ENCODE peak calls at places on chromosomes 5 and 9, in eight cellular contexts. One of them, this sample, is unnamed.

GRCh38 chr9:78811562-78812276 is 514.8 kb downstream of the PSAT1 start:
- DNase-seq in heart right ventricle: no peak
- DNase-seq in Caco-2: no peak
- DNase-seq in lung: no peak
- DNase-seq in upper lobe of left lung: no peak
- DNase-seq in GM12865: no peak
- DNase-seq in fibroblast of lung: peak; percentile 36
- DNase-seq in dorsolateral prefrontal cortex: no peak
- DNase-seq in this sample: no peak

GRCh38 chr5:6359941-6360683 is 18.2 kb downstream of the MED10 start:
- DNase-seq in Caco-2: no peak
- DNase-seq in heart right ventricle: no peak
- DNase-seq in fibroblast of lung: no peak
- DNase-seq in GM12865: no peak
- DNase-seq in lung: no peak
- DNase-seq in upper lobe of left lung: no peak
- DNase-seq in dorsolateral prefrontal cortex: no peak
- DNase-seq in this sample: no peak

GRCh38 chr5:141952030-141952429 is 6.0 kb downstream of the PCDH12 start:
- DNase-seq in heart right ventricle: no peak
- DNase-seq in upper lobe of left lung: no peak
- DNase-seq in GM12865: no peak
- DNase-seq in fibroblast of lung: no peak
- DNase-seq in Caco-2: no peak
- DNase-seq in dorsolateral prefrontal cortex: no peak
- DNase-seq in lung: no peak
- DNase-seq in this sample: no peak

GRCh38 chr5:141883184-141883947 is 5.2 kb upstream of the PCDH1 start:
- DNase-seq in Caco-2: peak; percentile 49
- DNase-seq in GM12865: peak; percentile 17
- DNase-seq in dorsolateral prefrontal cortex: peak; percentile 51
- DNase-seq in fibroblast of lung: peak; percentile 17
- DNase-seq in heart right ventricle: peak; percentile 58
- DNase-seq in upper lobe of left lung: no peak
- DNase-seq in lung: no peak
- DNase-seq in this sample: no peak

GRCh38 chr5:61272688-61273087 is 59.4 kb upstream of the ZSWIM6 start:
- DNase-seq in Caco-2: no peak
- DNase-seq in upper lobe of left lung: no peak
- DNase-seq in GM12865: no peak
- DNase-seq in heart right ventricle: no peak
- DNase-seq in fibroblast of lung: no peak
- DNase-seq in dorsolateral prefrontal cortex: no peak
- DNase-seq in lung: no peak
- DNase-seq in this sample: no peak

GRCh38 chr5:142719836-142720330 is 34.0 kb upstream of the FGF1 start:
- DNase-seq in dorsolateral prefrontal cortex: no peak
- DNase-seq in heart right ventricle: no peak
- DNase-seq in fibroblast of lung: peak; percentile 7
- DNase-seq in lung: no peak
- DNase-seq in upper lobe of left lung: no peak
- DNase-seq in GM12865: no peak
- DNase-seq in Caco-2: no peak
- DNase-seq in this sample: no peak

GRCh38 chr5:19771174-19771835 is 216.7 kb downstream of the CDH18 start:
- DNase-seq in Caco-2: no peak
- DNase-seq in upper lobe of left lung: no peak
- DNase-seq in fibroblast of lung: peak; percentile 58
- DNase-seq in GM12865: no peak
- DNase-seq in lung: no peak
- DNase-seq in heart right ventricle: no peak
- DNase-seq in dorsolateral prefrontal cortex: no peak
- DNase-seq in this sample: no peak

GRCh38 chr9:116070256-116070914 is 83.2 kb upstream of the PAPPA start:
- DNase-seq in GM12865: no peak
- DNase-seq in lung: no peak
- DNase-seq in upper lobe of left lung: no peak
- DNase-seq in dorsolateral prefrontal cortex: no peak
- DNase-seq in fibroblast of lung: no peak
- DNase-seq in Caco-2: no peak
- DNase-seq in heart right ventricle: no peak
- DNase-seq in this sample: no peak

GRCh38 chr9:124347968-124348358 is 67.3 kb downstream of the PSMB7 start:
- DNase-seq in upper lobe of left lung: no peak
- DNase-seq in fibroblast of lung: no peak
- DNase-seq in lung: no peak
- DNase-seq in dorsolateral prefrontal cortex: no peak
- DNase-seq in GM12865: peak; percentile 3
- DNase-seq in heart right ventricle: no peak
- DNase-seq in Caco-2: no peak
- DNase-seq in this sample: no peak

GRCh38 chr5:137669796-137670195 is 66.1 kb downstream of the KLHL3 start:
- DNase-seq in upper lobe of left lung: no peak
- DNase-seq in Caco-2: no peak
- DNase-seq in lung: no peak
- DNase-seq in dorsolateral prefrontal cortex: no peak
- DNase-seq in fibroblast of lung: no peak
- DNase-seq in heart right ventricle: no peak
- DNase-seq in GM12865: no peak
- DNase-seq in this sample: no peak

GRCh38 chr5:71996789-71997188 is 110.5 kb upstream of the MAP1B start:
- DNase-seq in dorsolateral prefrontal cortex: no peak
- DNase-seq in heart right ventricle: no peak
- DNase-seq in upper lobe of left lung: no peak
- DNase-seq in fibroblast of lung: no peak
- DNase-seq in lung: no peak
- DNase-seq in GM12865: no peak
- DNase-seq in Caco-2: no peak
- DNase-seq in this sample: no peak

GRCh38 chr5:131926168-131926567 is 19.3 kb downstream of the MEIKIN start:
- DNase-seq in GM12865: no peak
- DNase-seq in dorsolateral prefrontal cortex: no peak
- DNase-seq in upper lobe of left lung: no peak
- DNase-seq in lung: no peak
- DNase-seq in heart right ventricle: no peak
- DNase-seq in Caco-2: no peak
- DNase-seq in fibroblast of lung: no peak
- DNase-seq in this sample: no peak

GRCh38 chr5:7886849-7887460 is 18.0 kb downstream of the MTRR start:
- DNase-seq in dorsolateral prefrontal cortex: no peak
- DNase-seq in GM12865: peak; percentile 29
- DNase-seq in fibroblast of lung: peak; percentile 74
- DNase-seq in Caco-2: no peak
- DNase-seq in lung: no peak
- DNase-seq in upper lobe of left lung: no peak
- DNase-seq in heart right ventricle: no peak
- DNase-seq in this sample: no peak

GRCh38 chr9:105842023-105842644 is 147.8 kb downstream of the TMEM38B start:
- DNase-seq in fibroblast of lung: peak; percentile 62
- DNase-seq in dorsolateral prefrontal cortex: no peak
- DNase-seq in heart right ventricle: no peak
- DNase-seq in lung: no peak
- DNase-seq in upper lobe of left lung: no peak
- DNase-seq in GM12865: peak; percentile 48
- DNase-seq in Caco-2: peak; percentile 10
- DNase-seq in this sample: peak; percentile 1

GRCh38 chr5:108727154-108727638 is 20.5 kb upstream of the FER start:
- DNase-seq in GM12865: no peak
- DNase-seq in dorsolateral prefrontal cortex: no peak
- DNase-seq in heart right ventricle: no peak
- DNase-seq in Caco-2: peak; percentile 30
- DNase-seq in upper lobe of left lung: peak; percentile 76
- DNase-seq in fibroblast of lung: peak; percentile 69
- DNase-seq in lung: peak; percentile 36
- DNase-seq in this sample: no peak

GRCh38 chr9:107973451-107973850 is 483.9 kb upstream of the KLF4 start:
- DNase-seq in lung: no peak
- DNase-seq in dorsolateral prefrontal cortex: no peak
- DNase-seq in Caco-2: no peak
- DNase-seq in GM12865: no peak
- DNase-seq in fibroblast of lung: no peak
- DNase-seq in heart right ventricle: no peak
- DNase-seq in upper lobe of left lung: no peak
- DNase-seq in this sample: no peak

GRCh38 chr9:100466828-100467220 is 6.1 kb upstream of the TMEFF1 start:
- DNase-seq in GM12865: no peak
- DNase-seq in lung: no peak
- DNase-seq in Caco-2: no peak
- DNase-seq in dorsolateral prefrontal cortex: no peak
- DNase-seq in fibroblast of lung: no peak
- DNase-seq in heart right ventricle: no peak
- DNase-seq in upper lobe of left lung: no peak
- DNase-seq in this sample: no peak

GRCh38 chr9:132082188-132082587 is 2.5 kb upstream of the MED27 start:
- DNase-seq in Caco-2: no peak
- DNase-seq in upper lobe of left lung: no peak
- DNase-seq in fibroblast of lung: no peak
- DNase-seq in heart right ventricle: no peak
- DNase-seq in dorsolateral prefrontal cortex: no peak
- DNase-seq in lung: no peak
- DNase-seq in GM12865: no peak
- DNase-seq in this sample: no peak

GRCh38 chr9:89497978-89498844 is at the start of gene SEMA4D:
- DNase-seq in upper lobe of left lung: peak; percentile 87
- DNase-seq in heart right ventricle: peak; percentile 64
- DNase-seq in GM12865: peak; percentile 77
- DNase-seq in dorsolateral prefrontal cortex: peak; percentile 86
- DNase-seq in lung: peak; percentile 79
- DNase-seq in fibroblast of lung: peak; percentile 57
- DNase-seq in Caco-2: peak; percentile 48
- DNase-seq in this sample: no peak

GRCh38 chr5:179143446-179143845 is 83.3 kb downstream of the ZNF354C start:
- DNase-seq in upper lobe of left lung: no peak
- DNase-seq in fibroblast of lung: peak; percentile 41
- DNase-seq in heart right ventricle: no peak
- DNase-seq in dorsolateral prefrontal cortex: no peak
- DNase-seq in GM12865: no peak
- DNase-seq in lung: no peak
- DNase-seq in Caco-2: peak; percentile 19
- DNase-seq in this sample: no peak

GRCh38 chr9:36874921-36875320 is 159.1 kb downstream of the PAX5 start:
- DNase-seq in fibroblast of lung: no peak
- DNase-seq in GM12865: no peak
- DNase-seq in upper lobe of left lung: no peak
- DNase-seq in lung: no peak
- DNase-seq in heart right ventricle: no peak
- DNase-seq in Caco-2: no peak
- DNase-seq in dorsolateral prefrontal cortex: no peak
- DNase-seq in this sample: no peak
- H3K4me3 ChIP-seq in fibroblast of lung: no peak overlapping the region
- H3K4me3 ChIP-seq in GM12865: no peak overlapping the region
- H3K4me3 ChIP-seq in upper lobe of left lung: no peak overlapping the region
- H3K4me3 ChIP-seq in lung: no peak overlapping the region
- H3K4me3 ChIP-seq in heart right ventricle: no peak overlapping the region
- H3K4me3 ChIP-seq in Caco-2: no peak overlapping the region
- H3K4me3 ChIP-seq in dorsolateral prefrontal cortex: no peak overlapping the region
- H3K4me3 ChIP-seq in this sample: no peak overlapping the region

GRCh38 chr5:441996-442334 is 1.0 kb upstream of the EXOC3 start:
- DNase-seq in dorsolateral prefrontal cortex: no peak
- DNase-seq in fibroblast of lung: no peak
- DNase-seq in heart right ventricle: peak; percentile 7
- DNase-seq in Caco-2: no peak
- DNase-seq in lung: no peak
- DNase-seq in upper lobe of left lung: no peak
- DNase-seq in GM12865: no peak
- DNase-seq in this sample: no peak
- H3K4me3 ChIP-seq in dorsolateral prefrontal cortex: peak overlapping the region; percentile 96
- H3K4me3 ChIP-seq in fibroblast of lung: peak overlapping the region; percentile 96
- H3K4me3 ChIP-seq in heart right ventricle: peak overlapping the region; percentile 97
- H3K4me3 ChIP-seq in Caco-2: peak overlapping the region; percentile 97
- H3K4me3 ChIP-seq in lung: peak overlapping the region; percentile 99
- H3K4me3 ChIP-seq in upper lobe of left lung: no peak overlapping the region
- H3K4me3 ChIP-seq in GM12865: peak overlapping the region; percentile 87
- H3K4me3 ChIP-seq in this sample: peak overlapping the region; percentile 72

GRCh38 chr9:114884787-114885452 is 45.5 kb downstream of the TNFSF8 start:
- DNase-seq in upper lobe of left lung: peak; percentile 83
- DNase-seq in Caco-2: peak; percentile 65
- DNase-seq in dorsolateral prefrontal cortex: no peak
- DNase-seq in heart right ventricle: no peak
- DNase-seq in fibroblast of lung: peak; percentile 57
- DNase-seq in lung: peak; percentile 86
- DNase-seq in GM12865: no peak
- DNase-seq in this sample: no peak
- H3K4me3 ChIP-seq in upper lobe of left lung: no peak overlapping the region
- H3K4me3 ChIP-seq in Caco-2: no peak overlapping the region
- H3K4me3 ChIP-seq in dorsolateral prefrontal cortex: no peak overlapping the region
- H3K4me3 ChIP-seq in heart right ventricle: no peak overlapping the region
- H3K4me3 ChIP-seq in fibroblast of lung: no peak overlapping the region
- H3K4me3 ChIP-seq in lung: no peak overlapping the region
- H3K4me3 ChIP-seq in GM12865: no peak overlapping the region
- H3K4me3 ChIP-seq in this sample: no peak overlapping the region

DNA sequence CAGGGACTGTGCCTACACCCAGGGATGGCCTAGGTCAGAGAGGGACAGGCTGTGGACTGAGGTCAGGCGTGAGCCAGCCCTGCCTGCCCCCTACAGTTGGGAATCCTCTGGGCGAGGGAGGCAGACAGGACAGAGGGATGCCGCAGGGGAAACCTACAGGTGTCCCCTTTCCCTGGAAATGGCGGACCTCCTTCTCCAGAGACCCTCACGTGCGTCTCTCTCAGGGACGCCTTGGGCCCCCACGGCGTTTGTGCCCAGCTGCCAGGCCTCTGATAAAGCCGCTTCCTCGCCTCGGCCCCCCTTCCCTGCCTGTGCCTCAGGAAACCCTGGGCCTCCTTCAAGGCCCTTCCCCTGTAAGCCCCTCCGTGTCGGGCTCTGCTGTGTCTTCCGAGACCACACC is 129.3 kb downstream of the RXRA start:
- DNase-seq in dorsolateral prefrontal cortex: no peak
- DNase-seq in upper lobe of left lung: no peak
- DNase-seq in heart right ventricle: no peak
- DNase-seq in fibroblast of lung: no peak
- DNase-seq in Caco-2: no peak
- DNase-seq in lung: no peak
- DNase-seq in GM12865: no peak
- DNase-seq in this sample: no peak
- H3K4me3 ChIP-seq in dorsolateral prefrontal cortex: peak overlapping the region; percentile 45
- H3K4me3 ChIP-seq in upper lobe of left lung: no peak overlapping the region
- H3K4me3 ChIP-seq in heart right ventricle: peak overlapping the region; percentile 22
- H3K4me3 ChIP-seq in fibroblast of lung: no peak overlapping the region
- H3K4me3 ChIP-seq in Caco-2: no peak overlapping the region
- H3K4me3 ChIP-seq in lung: no peak overlapping the region
- H3K4me3 ChIP-seq in GM12865: no peak overlapping the region
- H3K4me3 ChIP-seq in this sample: no peak overlapping the region

DNA sequence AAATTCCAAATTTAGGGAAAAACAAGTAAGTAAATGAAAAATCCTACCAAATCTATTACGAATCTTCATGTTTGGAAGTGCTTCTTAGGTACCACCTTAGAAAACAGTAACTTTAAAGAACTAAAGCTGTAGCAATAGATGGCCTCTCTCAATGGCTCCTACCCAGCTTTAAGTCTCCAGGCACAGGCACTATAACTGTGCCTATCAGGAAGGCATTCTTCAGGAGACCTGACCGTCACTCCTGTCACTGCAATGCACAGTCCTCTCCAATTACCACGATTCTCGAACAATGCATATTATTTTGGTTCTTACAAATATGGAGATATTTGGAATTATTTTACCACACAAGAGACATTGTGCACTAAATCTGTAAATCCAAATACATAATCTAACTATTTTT is 12.9 kb downstream of the NFIB start:
- DNase-seq in Caco-2: no peak
- DNase-seq in upper lobe of left lung: no peak
- DNase-seq in lung: no peak
- DNase-seq in heart right ventricle: no peak
- DNase-seq in fibroblast of lung: no peak
- DNase-seq in GM12865: no peak
- DNase-seq in dorsolateral prefrontal cortex: no peak
- DNase-seq in this sample: no peak
- H3K4me3 ChIP-seq in Caco-2: no peak overlapping the region
- H3K4me3 ChIP-seq in upper lobe of left lung: no peak overlapping the region
- H3K4me3 ChIP-seq in lung: no peak overlapping the region
- H3K4me3 ChIP-seq in heart right ventricle: no peak overlapping the region
- H3K4me3 ChIP-seq in fibroblast of lung: no peak overlapping the region
- H3K4me3 ChIP-seq in GM12865: no peak overlapping the region
- H3K4me3 ChIP-seq in dorsolateral prefrontal cortex: peak overlapping the region; percentile 3
- H3K4me3 ChIP-seq in this sample: no peak overlapping the region